ENCODE peak calls at places on chromosomes 3 and 15, in nine cellular contexts. One of them, this sample, is unnamed.

GRCh38 chr15:99961011-99961441 is 227.8 kb upstream of the LYSMD4 start:
- DNase-seq in IMR-90: no peak
- DNase-seq in H9: peak; percentile 72
- DNase-seq in mammary epithelial cell: peak; percentile 48
- DNase-seq in A549: peak; percentile 34
- DNase-seq in GM23248: peak; percentile 5
- DNase-seq in DND-41: no peak
- DNase-seq in mesendoderm: peak; percentile 77
- DNase-seq in OCI-LY7: no peak
- DNase-seq in this sample: no peak

GRCh38 chr15:100775581-100776185 is 103.9 kb upstream of the ALDH1A3 start:
- DNase-seq in IMR-90: no peak
- DNase-seq in H9: no peak
- DNase-seq in mammary epithelial cell: no peak
- DNase-seq in A549: no peak
- DNase-seq in GM23248: no peak
- DNase-seq in DND-41: no peak
- DNase-seq in mesendoderm: no peak
- DNase-seq in OCI-LY7: no peak
- DNase-seq in this sample: no peak

GRCh38 chr3:120459196-120459595 is 8.4 kb upstream of the FSTL1 start:
- DNase-seq in IMR-90: no peak
- DNase-seq in H9: no peak
- DNase-seq in mammary epithelial cell: no peak
- DNase-seq in A549: no peak
- DNase-seq in GM23248: no peak
- DNase-seq in DND-41: no peak
- DNase-seq in mesendoderm: no peak
- DNase-seq in OCI-LY7: no peak
- DNase-seq in this sample: no peak

GRCh38 chr3:27456554-27456953 is 27.6 kb downstream of the SLC4A7 start:
- DNase-seq in IMR-90: peak; percentile 27
- DNase-seq in H9: no peak
- DNase-seq in mammary epithelial cell: no peak
- DNase-seq in A549: no peak
- DNase-seq in GM23248: peak; percentile 34
- DNase-seq in DND-41: no peak
- DNase-seq in mesendoderm: no peak
- DNase-seq in OCI-LY7: no peak
- DNase-seq in this sample: no peak

GRCh38 chr3:122004123-122004522 is 17.9 kb downstream of the ILDR1 start:
- DNase-seq in IMR-90: no peak
- DNase-seq in H9: no peak
- DNase-seq in mammary epithelial cell: no peak
- DNase-seq in A549: no peak
- DNase-seq in GM23248: no peak
- DNase-seq in DND-41: no peak
- DNase-seq in mesendoderm: no peak
- DNase-seq in OCI-LY7: no peak
- DNase-seq in this sample: no peak

GRCh38 chr3:150335631-150336030 is 72.5 kb upstream of the TSC22D2 start:
- DNase-seq in IMR-90: no peak
- DNase-seq in H9: no peak
- DNase-seq in mammary epithelial cell: no peak
- DNase-seq in A549: no peak
- DNase-seq in GM23248: no peak
- DNase-seq in DND-41: no peak
- DNase-seq in mesendoderm: no peak
- DNase-seq in OCI-LY7: no peak
- DNase-seq in this sample: no peak

GRCh38 chr3:69309810-69310209 is 76.1 kb downstream of the FRMD4B start:
- DNase-seq in IMR-90: peak; percentile 26
- DNase-seq in H9: no peak
- DNase-seq in mammary epithelial cell: peak; percentile 45
- DNase-seq in A549: peak; percentile 60
- DNase-seq in GM23248: peak; percentile 63
- DNase-seq in DND-41: no peak
- DNase-seq in mesendoderm: peak; percentile 65
- DNase-seq in OCI-LY7: no peak
- DNase-seq in this sample: peak; percentile 31

GRCh38 chr15:49530106-49530505 is 90.5 kb downstream of the FAM227B start:
- DNase-seq in IMR-90: peak; percentile 19
- DNase-seq in H9: no peak
- DNase-seq in mammary epithelial cell: peak; percentile 16
- DNase-seq in A549: peak; percentile 36
- DNase-seq in GM23248: peak; percentile 13
- DNase-seq in DND-41: no peak
- DNase-seq in mesendoderm: no peak
- DNase-seq in OCI-LY7: no peak
- DNase-seq in this sample: no peak

GRCh38 chr3:88044411-88044810 is 14.4 kb downstream of the CGGBP1 start:
- DNase-seq in IMR-90: no peak
- DNase-seq in H9: no peak
- DNase-seq in mammary epithelial cell: no peak
- DNase-seq in A549: no peak
- DNase-seq in GM23248: no peak
- DNase-seq in DND-41: no peak
- DNase-seq in mesendoderm: no peak
- DNase-seq in OCI-LY7: no peak
- DNase-seq in this sample: no peak

GRCh38 chr15:79244876-79245275 is 37.6 kb upstream of the ANKRD34C start:
- DNase-seq in IMR-90: no peak
- DNase-seq in H9: no peak
- DNase-seq in mammary epithelial cell: no peak
- DNase-seq in A549: no peak
- DNase-seq in GM23248: no peak
- DNase-seq in DND-41: no peak
- DNase-seq in mesendoderm: no peak
- DNase-seq in OCI-LY7: no peak
- DNase-seq in this sample: no peak

GRCh38 chr3:97927699-97928098 is 44.5 kb downstream of the RIOX2 start:
- DNase-seq in IMR-90: peak; percentile 66
- DNase-seq in H9: no peak
- DNase-seq in mammary epithelial cell: no peak
- DNase-seq in A549: no peak
- DNase-seq in GM23248: no peak
- DNase-seq in DND-41: no peak
- DNase-seq in mesendoderm: no peak
- DNase-seq in OCI-LY7: no peak
- DNase-seq in this sample: no peak

DNA sequence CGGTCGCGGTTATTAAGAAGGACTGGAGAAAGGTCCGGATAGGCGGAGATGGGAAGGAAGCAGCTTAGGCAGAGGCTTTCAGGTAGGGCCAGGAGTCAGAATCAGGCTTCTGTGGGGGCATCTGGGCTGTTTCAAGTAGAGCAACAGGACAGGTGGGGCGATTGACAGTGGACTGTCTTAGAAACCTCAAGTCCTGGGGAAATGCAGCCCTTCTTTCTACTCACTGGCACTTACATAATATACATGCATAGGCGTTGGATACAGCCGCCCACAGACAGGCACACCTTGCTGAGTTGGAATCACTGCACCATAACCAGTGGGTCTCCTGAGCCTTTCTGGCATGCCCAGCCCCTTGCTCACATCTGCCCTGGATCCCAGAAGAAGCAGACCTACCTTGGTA is 730 bp downstream of the MYD88 start:
- DNase-seq in IMR-90: no peak
- DNase-seq in H9: no peak
- DNase-seq in mammary epithelial cell: no peak
- DNase-seq in A549: no peak
- DNase-seq in GM23248: no peak
- DNase-seq in DND-41: no peak
- DNase-seq in mesendoderm: no peak
- DNase-seq in OCI-LY7: no peak
- DNase-seq in this sample: no peak
- H3K4me1 ChIP-seq in IMR-90: peaks cover 13% of the 10 kb centered on the region
- H3K4me1 ChIP-seq in H9: peaks cover 8% of the 10 kb centered on the region
- H3K4me1 ChIP-seq in mammary epithelial cell: peaks cover 36% of the 10 kb centered on the region
- H3K4me1 ChIP-seq in A549: peaks cover 23% of the 10 kb centered on the region
- H3K4me1 ChIP-seq in GM23248: peaks cover 15% of the 10 kb centered on the region
- H3K4me1 ChIP-seq in DND-41: peaks cover 45% of the 10 kb centered on the region
- H3K4me1 ChIP-seq in mesendoderm: peaks cover 8% of the 10 kb centered on the region
- H3K4me1 ChIP-seq in OCI-LY7: peaks cover 29% of the 10 kb centered on the region
- H3K4me1 ChIP-seq in this sample: peaks cover 6% of the 10 kb centered on the region

GRCh38 chr3:141491929-141492328 is 5.1 kb downstream of the RASA2 start:
- DNase-seq in IMR-90: no peak
- DNase-seq in H9: no peak
- DNase-seq in mammary epithelial cell: no peak
- DNase-seq in A549: no peak
- DNase-seq in GM23248: no peak
- DNase-seq in DND-41: no peak
- DNase-seq in mesendoderm: no peak
- DNase-seq in OCI-LY7: no peak
- DNase-seq in this sample: no peak
- H3K4me2 ChIP-seq in IMR-90: no peak overlapping the region
- H3K4me2 ChIP-seq in H9: no peak overlapping the region
- H3K4me2 ChIP-seq in mammary epithelial cell: no peak overlapping the region
- H3K4me2 ChIP-seq in A549: no peak overlapping the region
- H3K4me2 ChIP-seq in GM23248: no peak overlapping the region
- H3K4me2 ChIP-seq in DND-41: peak overlapping the region; percentile 29
- H3K4me2 ChIP-seq in mesendoderm: no peak overlapping the region
- H3K4me2 ChIP-seq in OCI-LY7: no peak overlapping the region
- H3K4me2 ChIP-seq in this sample: peak overlapping the region; percentile 41

DNA sequence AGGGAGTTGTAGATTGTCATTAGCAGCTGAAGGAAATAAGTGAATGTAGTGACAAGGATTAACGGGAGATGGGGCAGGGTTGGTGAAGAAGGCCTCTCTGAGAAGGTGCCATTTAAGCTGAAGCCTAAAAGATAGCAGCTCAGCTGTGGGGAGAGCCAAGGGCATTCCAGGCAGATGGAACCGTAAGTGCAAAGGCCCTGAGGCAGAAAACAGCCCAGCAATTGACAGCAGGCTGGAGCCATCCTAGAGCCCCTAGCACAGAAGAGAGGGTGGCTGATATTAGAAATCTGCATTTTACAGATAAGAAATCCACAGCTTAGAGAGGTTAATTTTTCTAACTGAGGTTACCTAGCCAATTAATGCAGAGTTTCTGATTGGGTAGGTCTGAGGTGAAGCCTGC is 374.5 kb upstream of the PROK2 start:
- DNase-seq in IMR-90: no peak
- DNase-seq in H9: no peak
- DNase-seq in mammary epithelial cell: no peak
- DNase-seq in A549: no peak
- DNase-seq in GM23248: no peak
- DNase-seq in DND-41: no peak
- DNase-seq in mesendoderm: no peak
- DNase-seq in OCI-LY7: no peak
- DNase-seq in this sample: no peak
- H3K4me1 ChIP-seq in IMR-90: peaks cover 1% of the 10 kb centered on the region
- H3K4me1 ChIP-seq in H9: no peaks in the 10 kb centered on the region
- H3K4me1 ChIP-seq in mammary epithelial cell: no peaks in the 10 kb centered on the region
- H3K4me1 ChIP-seq in A549: peaks cover 19% of the 10 kb centered on the region
- H3K4me1 ChIP-seq in GM23248: peaks cover 15% of the 10 kb centered on the region
- H3K4me1 ChIP-seq in DND-41: no peaks in the 10 kb centered on the region
- H3K4me1 ChIP-seq in mesendoderm: no peaks in the 10 kb centered on the region
- H3K4me1 ChIP-seq in OCI-LY7: peaks cover 42% of the 10 kb centered on the region
- H3K4me1 ChIP-seq in this sample: peaks cover 18% of the 10 kb centered on the region

GRCh38 chr3:198062068-198062465 is 102.0 kb downstream of the LMLN start:
- DNase-seq in IMR-90: no peak
- DNase-seq in H9: no peak
- DNase-seq in mammary epithelial cell: no peak
- DNase-seq in A549: no peak
- DNase-seq in GM23248: no peak
- DNase-seq in DND-41: no peak
- DNase-seq in mesendoderm: no peak
- DNase-seq in OCI-LY7: no peak
- DNase-seq in this sample: no peak
- H3K4me2 ChIP-seq in IMR-90: no peak overlapping the region
- H3K4me2 ChIP-seq in H9: no peak overlapping the region
- H3K4me2 ChIP-seq in mammary epithelial cell: no peak overlapping the region
- H3K4me2 ChIP-seq in A549: no peak overlapping the region
- H3K4me2 ChIP-seq in GM23248: no peak overlapping the region
- H3K4me2 ChIP-seq in DND-41: no peak overlapping the region
- H3K4me2 ChIP-seq in mesendoderm: no peak overlapping the region
- H3K4me2 ChIP-seq in OCI-LY7: no peak overlapping the region
- H3K4me2 ChIP-seq in this sample: no peak overlapping the region

DNA sequence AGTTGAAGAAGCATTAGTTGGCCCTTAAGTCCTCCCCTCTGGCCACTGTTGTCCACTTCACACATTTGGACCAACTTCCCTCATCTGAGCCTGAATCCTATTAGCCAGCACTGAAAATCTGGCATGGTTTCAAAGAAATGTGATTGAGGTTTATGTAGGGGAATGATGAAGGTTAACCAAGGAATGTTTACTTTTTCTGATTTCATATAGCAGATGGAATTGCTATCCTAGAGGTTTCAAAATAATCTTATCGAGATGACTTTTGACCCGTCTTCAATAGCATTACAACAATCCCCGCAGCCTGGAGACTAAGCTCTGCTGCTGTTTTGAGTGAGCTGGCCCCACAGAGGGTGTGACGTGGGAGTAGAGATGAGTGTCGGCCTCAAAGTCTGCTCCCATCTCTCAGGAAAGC is 200.8 kb upstream of the IL12A start:
- DNase-seq in IMR-90: peak; percentile 85
- DNase-seq in H9: no peak
- DNase-seq in mammary epithelial cell: peak; percentile 79
- DNase-seq in A549: peak; percentile 79
- DNase-seq in GM23248: peak; percentile 46
- DNase-seq in DND-41: no peak
- DNase-seq in mesendoderm: peak; percentile 23
- DNase-seq in OCI-LY7: no peak
- DNase-seq in this sample: no peak
- H3K4me1 ChIP-seq in IMR-90: peaks cover 35% of the 10 kb centered on the region
- H3K4me1 ChIP-seq in H9: no peaks in the 10 kb centered on the region
- H3K4me1 ChIP-seq in mammary epithelial cell: peaks cover 71% of the 10 kb centered on the region
- H3K4me1 ChIP-seq in A549: peaks cover 99% of the 10 kb centered on the region
- H3K4me1 ChIP-seq in GM23248: peaks cover 50% of the 10 kb centered on the region
- H3K4me1 ChIP-seq in DND-41: no peaks in the 10 kb centered on the region
- H3K4me1 ChIP-seq in mesendoderm: peaks cover 9% of the 10 kb centered on the region
- H3K4me1 ChIP-seq in OCI-LY7: no peaks in the 10 kb centered on the region
- H3K4me1 ChIP-seq in this sample: peaks cover 14% of the 10 kb centered on the region

GRCh38 chr3:186060222-186060621 is 48.7 kb downstream of the ETV5 start:
- DNase-seq in IMR-90: no peak
- DNase-seq in H9: no peak
- DNase-seq in mammary epithelial cell: no peak
- DNase-seq in A549: no peak
- DNase-seq in GM23248: no peak
- DNase-seq in DND-41: peak; percentile 65
- DNase-seq in mesendoderm: no peak
- DNase-seq in OCI-LY7: no peak
- DNase-seq in this sample: peak; percentile 67
- H3K4me2 ChIP-seq in IMR-90: no peak overlapping the region
- H3K4me2 ChIP-seq in H9: no peak overlapping the region
- H3K4me2 ChIP-seq in mammary epithelial cell: no peak overlapping the region
- H3K4me2 ChIP-seq in A549: no peak overlapping the region
- H3K4me2 ChIP-seq in GM23248: no peak overlapping the region
- H3K4me2 ChIP-seq in DND-41: no peak overlapping the region
- H3K4me2 ChIP-seq in mesendoderm: no peak overlapping the region
- H3K4me2 ChIP-seq in OCI-LY7: no peak overlapping the region
- H3K4me2 ChIP-seq in this sample: peak overlapping the region; percentile 4

This sample was measured in MM.1S.